ENCODE peak calls at places on chromosomes 7 and 10, in ten cellular contexts. One of them, this sample, is unnamed.

GRCh38 chr7:7439564-7439963 is 96.1 kb downstream of the COL28A1 start:
- DNase-seq in HCEC 1CT: no peak
- DNase-seq in brain pericyte: no peak
- DNase-seq in ACHN: no peak
- DNase-seq in ovary: no peak
- DNase-seq in lower lobe of right lung: no peak
- DNase-seq in brain microvascular endothelial cell: no peak
- DNase-seq in stimulated activated CD8-positive, alpha-beta memory T cell treated with anti-CD3 and anti-CD28 coated beads, Interleukin-2, amount 100 ng/mL, for 1 hour: no peak
- DNase-seq in T-helper 17 cell: no peak
- DNase-seq in left cardiac atrium: no peak
- DNase-seq in this sample: no peak

GRCh38 chr10:110192552-110192951 is 14.9 kb upstream of the MXI1 start:
- DNase-seq in HCEC 1CT: no peak
- DNase-seq in brain pericyte: no peak
- DNase-seq in ovary: no peak
- DNase-seq in brain microvascular endothelial cell: no peak
- DNase-seq in ACHN: no peak
- DNase-seq in left cardiac atrium: peak; percentile 29
- DNase-seq in lower lobe of right lung: no peak
- DNase-seq in T-helper 17 cell: no peak
- DNase-seq in stimulated activated CD8-positive, alpha-beta memory T cell treated with anti-CD3 and anti-CD28 coated beads, Interleukin-2, amount 100 ng/mL, for 1 hour: no peak
- DNase-seq in this sample: no peak

GRCh38 chr10:122018951-122019413 is 30.0 kb downstream of the TACC2 start:
- DNase-seq in T-helper 17 cell: no peak
- DNase-seq in ACHN: no peak
- DNase-seq in ovary: no peak
- DNase-seq in left cardiac atrium: no peak
- DNase-seq in brain microvascular endothelial cell: no peak
- DNase-seq in brain pericyte: no peak
- DNase-seq in stimulated activated CD8-positive, alpha-beta memory T cell treated with anti-CD3 and anti-CD28 coated beads, Interleukin-2, amount 100 ng/mL, for 1 hour: no peak
- DNase-seq in HCEC 1CT: no peak
- DNase-seq in lower lobe of right lung: peak; percentile 51
- DNase-seq in this sample: no peak

GRCh38 chr10:13706604-13707003 is 119.8 kb downstream of the PRPF18 start:
- DNase-seq in lower lobe of right lung: no peak
- DNase-seq in T-helper 17 cell: no peak
- DNase-seq in ovary: no peak
- DNase-seq in HCEC 1CT: no peak
- DNase-seq in left cardiac atrium: no peak
- DNase-seq in brain pericyte: no peak
- DNase-seq in ACHN: no peak
- DNase-seq in brain microvascular endothelial cell: no peak
- DNase-seq in stimulated activated CD8-positive, alpha-beta memory T cell treated with anti-CD3 and anti-CD28 coated beads, Interleukin-2, amount 100 ng/mL, for 1 hour: no peak
- DNase-seq in this sample: no peak

GRCh38 chr10:61626209-61626608 is 36.5 kb upstream of the CABCOCO1 start:
- DNase-seq in T-helper 17 cell: no peak
- DNase-seq in lower lobe of right lung: no peak
- DNase-seq in stimulated activated CD8-positive, alpha-beta memory T cell treated with anti-CD3 and anti-CD28 coated beads, Interleukin-2, amount 100 ng/mL, for 1 hour: no peak
- DNase-seq in left cardiac atrium: no peak
- DNase-seq in brain microvascular endothelial cell: no peak
- DNase-seq in ovary: no peak
- DNase-seq in ACHN: no peak
- DNase-seq in HCEC 1CT: no peak
- DNase-seq in brain pericyte: no peak
- DNase-seq in this sample: no peak

GRCh38 chr10:80945267-80945880 is 407.7 kb downstream of the SH2D4B start:
- DNase-seq in ovary: no peak
- DNase-seq in T-helper 17 cell: no peak
- DNase-seq in HCEC 1CT: no peak
- DNase-seq in ACHN: peak; percentile 12
- DNase-seq in left cardiac atrium: no peak
- DNase-seq in brain pericyte: no peak
- DNase-seq in brain microvascular endothelial cell: no peak
- DNase-seq in stimulated activated CD8-positive, alpha-beta memory T cell treated with anti-CD3 and anti-CD28 coated beads, Interleukin-2, amount 100 ng/mL, for 1 hour: no peak
- DNase-seq in lower lobe of right lung: no peak
- DNase-seq in this sample: no peak

GRCh38 chr10:27513451-27514191 is 9.5 kb downstream of the RAB18 start:
- DNase-seq in brain pericyte: no peak
- DNase-seq in ovary: no peak
- DNase-seq in brain microvascular endothelial cell: peak; percentile 10
- DNase-seq in lower lobe of right lung: no peak
- DNase-seq in T-helper 17 cell: no peak
- DNase-seq in HCEC 1CT: peak; percentile 6
- DNase-seq in ACHN: no peak
- DNase-seq in stimulated activated CD8-positive, alpha-beta memory T cell treated with anti-CD3 and anti-CD28 coated beads, Interleukin-2, amount 100 ng/mL, for 1 hour: no peak
- DNase-seq in left cardiac atrium: no peak
- DNase-seq in this sample: peak; percentile 51

GRCh38 chr7:104328308-104328969 is at the start of gene LHFPL3:
- DNase-seq in T-helper 17 cell: no peak
- DNase-seq in stimulated activated CD8-positive, alpha-beta memory T cell treated with anti-CD3 and anti-CD28 coated beads, Interleukin-2, amount 100 ng/mL, for 1 hour: no peak
- DNase-seq in HCEC 1CT: no peak
- DNase-seq in ACHN: no peak
- DNase-seq in lower lobe of right lung: no peak
- DNase-seq in left cardiac atrium: no peak
- DNase-seq in ovary: no peak
- DNase-seq in brain pericyte: no peak
- DNase-seq in brain microvascular endothelial cell: no peak
- DNase-seq in this sample: no peak

GRCh38 chr10:123103944-123104343 is 31.8 kb upstream of the HMX3 start:
- DNase-seq in ACHN: no peak
- DNase-seq in ovary: no peak
- DNase-seq in lower lobe of right lung: no peak
- DNase-seq in brain pericyte: no peak
- DNase-seq in brain microvascular endothelial cell: no peak
- DNase-seq in stimulated activated CD8-positive, alpha-beta memory T cell treated with anti-CD3 and anti-CD28 coated beads, Interleukin-2, amount 100 ng/mL, for 1 hour: no peak
- DNase-seq in HCEC 1CT: no peak
- DNase-seq in T-helper 17 cell: no peak
- DNase-seq in left cardiac atrium: no peak
- DNase-seq in this sample: no peak

GRCh38 chr10:30373596-30374327 is 24.7 kb upstream of the MTPAP start:
- DNase-seq in ovary: no peak
- DNase-seq in stimulated activated CD8-positive, alpha-beta memory T cell treated with anti-CD3 and anti-CD28 coated beads, Interleukin-2, amount 100 ng/mL, for 1 hour: no peak
- DNase-seq in T-helper 17 cell: no peak
- DNase-seq in brain microvascular endothelial cell: no peak
- DNase-seq in left cardiac atrium: no peak
- DNase-seq in HCEC 1CT: no peak
- DNase-seq in lower lobe of right lung: no peak
- DNase-seq in ACHN: no peak
- DNase-seq in brain pericyte: no peak
- DNase-seq in this sample: no peak

GRCh38 chr10:59905066-59905734 is 1.2 kb downstream of the CCDC6 start:
- DNase-seq in ACHN: peak; percentile 39
- DNase-seq in brain pericyte: no peak
- DNase-seq in lower lobe of right lung: peak; percentile 56
- DNase-seq in stimulated activated CD8-positive, alpha-beta memory T cell treated with anti-CD3 and anti-CD28 coated beads, Interleukin-2, amount 100 ng/mL, for 1 hour: no peak
- DNase-seq in ovary: no peak
- DNase-seq in brain microvascular endothelial cell: peak; percentile 9
- DNase-seq in HCEC 1CT: peak; percentile 14
- DNase-seq in left cardiac atrium: peak; percentile 58
- DNase-seq in T-helper 17 cell: no peak
- DNase-seq in this sample: no peak

GRCh38 chr7:115032986-115033385 is 111.1 kb downstream of the MDFIC start:
- DNase-seq in brain microvascular endothelial cell: no peak
- DNase-seq in lower lobe of right lung: no peak
- DNase-seq in stimulated activated CD8-positive, alpha-beta memory T cell treated with anti-CD3 and anti-CD28 coated beads, Interleukin-2, amount 100 ng/mL, for 1 hour: no peak
- DNase-seq in T-helper 17 cell: no peak
- DNase-seq in ovary: no peak
- DNase-seq in HCEC 1CT: no peak
- DNase-seq in left cardiac atrium: no peak
- DNase-seq in ACHN: no peak
- DNase-seq in brain pericyte: no peak
- DNase-seq in this sample: no peak

GRCh38 chr10:95289921-95290421 is 832 bp downstream of the PDLIM1 start:
- DNase-seq in brain microvascular endothelial cell: no peak
- DNase-seq in HCEC 1CT: peak; percentile 36
- DNase-seq in lower lobe of right lung: no peak
- DNase-seq in ovary: no peak
- DNase-seq in ACHN: no peak
- DNase-seq in left cardiac atrium: no peak
- DNase-seq in brain pericyte: no peak
- DNase-seq in T-helper 17 cell: no peak
- DNase-seq in stimulated activated CD8-positive, alpha-beta memory T cell treated with anti-CD3 and anti-CD28 coated beads, Interleukin-2, amount 100 ng/mL, for 1 hour: no peak
- DNase-seq in this sample: no peak

This sample was measured in HFFc6.